ENCODE peak calls at places on chromosomes 6 and 20, in five cellular contexts. One of them, this sample, is unnamed. For H3K4me1, the result is how much of the 10 kb centered on the place peaks cover.

GRCh38 chr6:105606871-105607421 is 204.1 kb upstream of the PREP start:
- DNase-seq in mammary epithelial cell: peak
- DNase-seq in prostate gland: no peak
- DNase-seq in left lung: no peak
- DNase-seq in CD8-positive, alpha-beta memory T cell: no peak
- DNase-seq in this sample: no peak

GRCh38 chr20:19692685-19693119 is 65.4 kb upstream of the RIN2 start:
- DNase-seq in mammary epithelial cell: peak
- DNase-seq in prostate gland: peak
- DNase-seq in left lung: peak
- DNase-seq in CD8-positive, alpha-beta memory T cell: peak
- DNase-seq in this sample: peak

GRCh38 chr6:160417135-160417534 is 69.0 kb downstream of the SLC22A3 start:
- DNase-seq in mammary epithelial cell: no peak
- DNase-seq in prostate gland: no peak
- DNase-seq in left lung: no peak
- DNase-seq in CD8-positive, alpha-beta memory T cell: no peak
- DNase-seq in this sample: no peak

GRCh38 chr20:39897058-39897457 is 792.0 kb downstream of the MAFB start:
- DNase-seq in mammary epithelial cell: peak
- DNase-seq in prostate gland: no peak
- DNase-seq in left lung: no peak
- DNase-seq in CD8-positive, alpha-beta memory T cell: no peak
- DNase-seq in this sample: no peak

GRCh38 chr6:118764766-118765165 is 113.4 kb upstream of the CEP85L start:
- DNase-seq in mammary epithelial cell: no peak
- DNase-seq in prostate gland: no peak
- DNase-seq in left lung: peak
- DNase-seq in CD8-positive, alpha-beta memory T cell: no peak
- DNase-seq in this sample: no peak

GRCh38 chr6:7769702-7770101 is 43.8 kb downstream of the BMP6 start:
- DNase-seq in mammary epithelial cell: peak
- DNase-seq in prostate gland: no peak
- DNase-seq in left lung: no peak
- DNase-seq in CD8-positive, alpha-beta memory T cell: no peak
- DNase-seq in this sample: no peak

GRCh38 chr20:31987744-31988143 is 19.8 kb downstream of the XKR7 start:
- DNase-seq in mammary epithelial cell: peak
- DNase-seq in prostate gland: no peak
- DNase-seq in left lung: no peak
- DNase-seq in CD8-positive, alpha-beta memory T cell: no peak
- DNase-seq in this sample: no peak

GRCh38 chr20:22744341-22745193 is 160.2 kb upstream of the FOXA2 start:
- DNase-seq in mammary epithelial cell: peak
- DNase-seq in prostate gland: peak
- DNase-seq in left lung: no peak
- DNase-seq in CD8-positive, alpha-beta memory T cell: no peak
- DNase-seq in this sample: no peak

GRCh38 chr20:63541371-63541770 is 4.2 kb upstream of the PTK6 start:
- DNase-seq in mammary epithelial cell: no peak
- DNase-seq in prostate gland: no peak
- DNase-seq in left lung: no peak
- DNase-seq in CD8-positive, alpha-beta memory T cell: no peak
- DNase-seq in this sample: no peak

GRCh38 chr6:13924146-13924948 is 405 bp upstream of the RNF182 start:
- DNase-seq in mammary epithelial cell: no peak
- DNase-seq in prostate gland: peak
- DNase-seq in left lung: peak
- DNase-seq in CD8-positive, alpha-beta memory T cell: no peak
- DNase-seq in this sample: no peak

GRCh38 chr6:81214414-81215091 is 537.9 kb downstream of the TENT5A start:
- DNase-seq in mammary epithelial cell: no peak
- DNase-seq in prostate gland: no peak
- DNase-seq in left lung: peak
- DNase-seq in CD8-positive, alpha-beta memory T cell: no peak
- DNase-seq in this sample: no peak

GRCh38 chr6:33705268-33705885 is 6.1 kb downstream of the UQCC2 start:
- DNase-seq in mammary epithelial cell: no peak
- DNase-seq in prostate gland: no peak
- DNase-seq in left lung: no peak
- DNase-seq in CD8-positive, alpha-beta memory T cell: no peak
- DNase-seq in this sample: no peak

GRCh38 chr6:125586074-125586473 is 163.4 kb upstream of the HEY2 start:
- DNase-seq in mammary epithelial cell: peak
- DNase-seq in prostate gland: no peak
- DNase-seq in left lung: no peak
- DNase-seq in CD8-positive, alpha-beta memory T cell: no peak
- DNase-seq in this sample: no peak

GRCh38 chr6:126033696-126034095 is 47.4 kb downstream of the TRMT11 start:
- DNase-seq in mammary epithelial cell: peak
- DNase-seq in prostate gland: peak
- DNase-seq in left lung: no peak
- DNase-seq in CD8-positive, alpha-beta memory T cell: no peak
- DNase-seq in this sample: no peak

GRCh38 chr6:111456208-111456607 is 26.8 kb downstream of the REV3L start:
- DNase-seq in mammary epithelial cell: no peak
- DNase-seq in prostate gland: no peak
- DNase-seq in left lung: no peak
- DNase-seq in CD8-positive, alpha-beta memory T cell: no peak
- DNase-seq in this sample: no peak

GRCh38 chr6:447381-448165 is 56.0 kb downstream of the IRF4 start:
- DNase-seq in mammary epithelial cell: no peak
- DNase-seq in prostate gland: no peak
- DNase-seq in left lung: no peak
- DNase-seq in CD8-positive, alpha-beta memory T cell: no peak
- DNase-seq in this sample: no peak

GRCh38 chr20:44120676-44121425 is 66.1 kb downstream of the JPH2 start:
- DNase-seq in mammary epithelial cell: no peak
- DNase-seq in prostate gland: no peak
- DNase-seq in left lung: no peak
- DNase-seq in CD8-positive, alpha-beta memory T cell: no peak
- DNase-seq in this sample: no peak

GRCh38 chr6:153162646-153163045 is 31.6 kb upstream of the RGS17 start:
- DNase-seq in mammary epithelial cell: no peak
- DNase-seq in prostate gland: no peak
- DNase-seq in left lung: no peak
- DNase-seq in CD8-positive, alpha-beta memory T cell: no peak
- DNase-seq in this sample: no peak

GRCh38 chr20:60071965-60072364 is 113.7 kb downstream of the CDH26 start:
- DNase-seq in mammary epithelial cell: peak
- DNase-seq in prostate gland: no peak
- DNase-seq in left lung: no peak
- DNase-seq in CD8-positive, alpha-beta memory T cell: no peak
- DNase-seq in this sample: no peak

GRCh38 chr20:12166053-12166717 is 248.5 kb downstream of the BTBD3 start:
- DNase-seq in mammary epithelial cell: peak
- DNase-seq in prostate gland: no peak
- DNase-seq in left lung: no peak
- DNase-seq in CD8-positive, alpha-beta memory T cell: no peak
- DNase-seq in this sample: no peak

GRCh38 chr6:123745877-123746276 is 57.8 kb upstream of the NKAIN2 start:
- DNase-seq in mammary epithelial cell: peak
- DNase-seq in prostate gland: no peak
- DNase-seq in left lung: no peak
- DNase-seq in CD8-positive, alpha-beta memory T cell: no peak
- DNase-seq in this sample: no peak

GRCh38 chr6:35486005-35486925 is 10.6 kb downstream of the TEAD3 start:
- DNase-seq in mammary epithelial cell: peak
- DNase-seq in prostate gland: peak
- DNase-seq in left lung: peak
- DNase-seq in CD8-positive, alpha-beta memory T cell: no peak
- DNase-seq in this sample: no peak

GRCh38 chr6:134739299-134740090 is 210.4 kb downstream of the ALDH8A1 start:
- DNase-seq in mammary epithelial cell: peak
- DNase-seq in prostate gland: no peak
- DNase-seq in left lung: no peak
- DNase-seq in CD8-positive, alpha-beta memory T cell: no peak
- DNase-seq in this sample: no peak

GRCh38 chr20:56627122-56628014 is 1.7 kb upstream of the TFAP2C start:
- DNase-seq in mammary epithelial cell: no peak
- DNase-seq in prostate gland: no peak
- DNase-seq in left lung: no peak
- DNase-seq in CD8-positive, alpha-beta memory T cell: no peak
- DNase-seq in this sample: no peak

GRCh38 chr6:44157152-44157521 is 1.5 kb upstream of the CAPN11 start:
- DNase-seq in mammary epithelial cell: no peak
- DNase-seq in prostate gland: no peak
- DNase-seq in left lung: no peak
- DNase-seq in CD8-positive, alpha-beta memory T cell: no peak
- DNase-seq in this sample: no peak

GRCh38 chr6:151018035-151018434 is 152.5 kb downstream of the MTHFD1L start:
- DNase-seq in mammary epithelial cell: no peak
- DNase-seq in prostate gland: no peak
- DNase-seq in left lung: no peak
- DNase-seq in CD8-positive, alpha-beta memory T cell: no peak
- DNase-seq in this sample: no peak

GRCh38 chr6:61755739-61756138 is 530.3 kb downstream of the KHDRBS2 start:
- DNase-seq in mammary epithelial cell: no peak
- DNase-seq in prostate gland: no peak
- DNase-seq in left lung: no peak
- DNase-seq in CD8-positive, alpha-beta memory T cell: no peak
- DNase-seq in this sample: no peak

GRCh38 chr6:56938634-56939294 is 16.1 kb upstream of the BEND6 start:
- DNase-seq in mammary epithelial cell: peak
- DNase-seq in prostate gland: no peak
- DNase-seq in left lung: peak
- DNase-seq in CD8-positive, alpha-beta memory T cell: no peak
- DNase-seq in this sample: no peak

GRCh38 chr6:170265655-170266054 is 25.2 kb downstream of the DLL1 start:
- DNase-seq in mammary epithelial cell: no peak
- DNase-seq in prostate gland: peak
- DNase-seq in left lung: no peak
- DNase-seq in CD8-positive, alpha-beta memory T cell: no peak
- DNase-seq in this sample: peak
- H3K27ac ChIP-seq in mammary epithelial cell: no peak
- H3K27ac ChIP-seq in prostate gland: peak
- H3K27ac ChIP-seq in left lung: peak
- H3K27ac ChIP-seq in CD8-positive, alpha-beta memory T cell: no peak
- H3K27ac ChIP-seq in this sample: peak

DNA sequence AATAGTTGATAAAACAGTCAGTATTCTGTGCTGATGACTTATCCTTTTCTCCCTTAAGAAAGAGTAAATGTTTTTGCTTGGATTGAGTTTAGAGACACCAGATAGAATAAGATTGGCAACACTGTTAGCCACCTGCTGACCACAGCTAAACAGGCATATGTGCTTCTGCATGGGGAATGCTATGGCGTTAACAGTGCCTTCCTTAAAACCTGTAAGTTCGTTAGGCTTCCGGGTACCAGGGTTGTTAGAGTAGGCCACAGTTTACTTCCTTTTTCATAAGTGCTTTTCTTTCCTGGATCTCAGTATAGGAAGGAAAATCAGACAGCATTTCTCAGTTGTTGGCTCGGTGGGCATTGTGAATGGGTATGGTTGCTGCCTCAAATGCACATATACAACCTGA is 22.8 kb downstream of the TOP1 start:
- DNase-seq in mammary epithelial cell: no peak
- DNase-seq in prostate gland: no peak
- DNase-seq in left lung: no peak
- DNase-seq in CD8-positive, alpha-beta memory T cell: no peak
- DNase-seq in this sample: no peak
- H3K4me1 ChIP-seq in mammary epithelial cell: under half
- H3K4me1 ChIP-seq in prostate gland: under half
- H3K4me1 ChIP-seq in left lung: half or more
- H3K4me1 ChIP-seq in CD8-positive, alpha-beta memory T cell: half or more
- H3K4me1 ChIP-seq in this sample: half or more

DNA sequence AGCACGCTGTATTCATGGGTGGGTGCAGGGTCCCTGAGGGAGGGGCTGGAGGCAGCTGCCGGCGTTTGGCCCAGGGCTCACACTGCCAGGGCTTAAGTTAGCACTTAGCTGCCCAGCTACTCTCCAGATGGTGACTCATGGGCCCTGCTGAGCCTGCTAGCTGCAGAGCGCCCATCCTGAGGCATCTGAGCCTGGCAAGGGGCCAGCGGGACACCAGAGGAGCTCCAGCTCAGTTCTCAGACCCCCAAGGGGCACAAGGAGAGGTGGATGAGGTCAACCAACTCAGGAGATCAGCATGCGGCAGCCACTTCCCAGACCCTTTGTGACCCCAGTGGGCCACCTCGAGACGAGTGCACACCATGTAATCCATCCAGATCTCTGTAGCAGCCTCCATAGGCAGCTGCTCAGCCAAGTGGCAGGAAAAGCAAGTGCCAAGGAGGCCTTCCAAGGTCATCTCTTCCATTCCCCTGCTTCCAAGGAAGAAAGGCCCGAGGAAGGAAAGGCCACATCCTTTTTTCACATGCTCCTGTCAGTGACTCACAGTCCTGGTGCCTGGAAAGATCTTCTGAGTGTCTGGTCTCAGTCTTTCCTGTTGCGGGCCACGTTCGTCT is 35.3 kb downstream of the FOXP4 start:
- DNase-seq in mammary epithelial cell: peak
- DNase-seq in prostate gland: no peak
- DNase-seq in left lung: peak
- DNase-seq in CD8-positive, alpha-beta memory T cell: no peak
- DNase-seq in this sample: no peak
- H3K27ac ChIP-seq in mammary epithelial cell: no peak
- H3K27ac ChIP-seq in prostate gland: no peak
- H3K27ac ChIP-seq in left lung: no peak
- H3K27ac ChIP-seq in CD8-positive, alpha-beta memory T cell: no peak
- H3K27ac ChIP-seq in this sample: no peak

GRCh38 chr20:46400828-46401477 is 5.5 kb downstream of the ELMO2 start:
- DNase-seq in mammary epithelial cell: no peak
- DNase-seq in prostate gland: no peak
- DNase-seq in left lung: no peak
- DNase-seq in CD8-positive, alpha-beta memory T cell: no peak
- DNase-seq in this sample: no peak
- H3K4me1 ChIP-seq in mammary epithelial cell: under half
- H3K4me1 ChIP-seq in prostate gland: under half
- H3K4me1 ChIP-seq in left lung: half or more
- H3K4me1 ChIP-seq in CD8-positive, alpha-beta memory T cell: half or more
- H3K4me1 ChIP-seq in this sample: under half

GRCh38 chr6:149939909-149940672 is 1.7 kb upstream of the ULBP2 start:
- DNase-seq in mammary epithelial cell: no peak
- DNase-seq in prostate gland: no peak
- DNase-seq in left lung: no peak
- DNase-seq in CD8-positive, alpha-beta memory T cell: no peak
- DNase-seq in this sample: no peak
- H3K27ac ChIP-seq in mammary epithelial cell: no peak
- H3K27ac ChIP-seq in prostate gland: no peak
- H3K27ac ChIP-seq in left lung: no peak
- H3K27ac ChIP-seq in CD8-positive, alpha-beta memory T cell: no peak
- H3K27ac ChIP-seq in this sample: no peak

This sample was measured in right lobe of liver.